ENCODE peak calls at places on chromosomes 6 and 20, in five cellular contexts. One of them, this sample, is unnamed.

GRCh38 chr6:110226261-110226660 is 46.0 kb downstream of the CDC40 start:
- DNase-seq in HL-60: no peak
- DNase-seq in SK-N-SH: no peak
- DNase-seq in spleen: no peak
- DNase-seq in K562: no peak
- DNase-seq in this sample: no peak

GRCh38 chr20:43507150-43508080 is at the start of gene L3MBTL1:
- DNase-seq in HL-60: peak; percentile 14
- DNase-seq in SK-N-SH: peak; percentile 96
- DNase-seq in spleen: peak; percentile 85
- DNase-seq in K562: peak; percentile 92
- DNase-seq in this sample: peak; percentile 62

GRCh38 chr6:57165080-57165479 is 7.0 kb upstream of the BAG2 start:
- DNase-seq in HL-60: no peak
- DNase-seq in SK-N-SH: no peak
- DNase-seq in spleen: no peak
- DNase-seq in K562: no peak
- DNase-seq in this sample: no peak

GRCh38 chr6:110490110-110490509 is 13.7 kb upstream of the SLC22A16 start:
- DNase-seq in HL-60: no peak
- DNase-seq in SK-N-SH: no peak
- DNase-seq in spleen: no peak
- DNase-seq in K562: no peak
- DNase-seq in this sample: no peak

GRCh38 chr20:10761786-10762185 is 88.0 kb upstream of the JAG1 start:
- DNase-seq in HL-60: no peak
- DNase-seq in SK-N-SH: no peak
- DNase-seq in spleen: no peak
- DNase-seq in K562: no peak
- DNase-seq in this sample: no peak

GRCh38 chr6:75098709-75099108 is 107.1 kb downstream of the COL12A1 start:
- DNase-seq in HL-60: no peak
- DNase-seq in SK-N-SH: no peak
- DNase-seq in spleen: no peak
- DNase-seq in K562: no peak
- DNase-seq in this sample: peak; percentile 47

GRCh38 chr6:170235726-170236125 is 55.2 kb downstream of the DLL1 start:
- DNase-seq in HL-60: no peak
- DNase-seq in SK-N-SH: no peak
- DNase-seq in spleen: peak; percentile 35
- DNase-seq in K562: no peak
- DNase-seq in this sample: no peak

GRCh38 chr6:43269273-43270007 is 26.2 kb downstream of the TTBK1 start:
- DNase-seq in HL-60: no peak
- DNase-seq in SK-N-SH: no peak
- DNase-seq in spleen: no peak
- DNase-seq in K562: peak; percentile 92
- DNase-seq in this sample: peak; percentile 79

DNA sequence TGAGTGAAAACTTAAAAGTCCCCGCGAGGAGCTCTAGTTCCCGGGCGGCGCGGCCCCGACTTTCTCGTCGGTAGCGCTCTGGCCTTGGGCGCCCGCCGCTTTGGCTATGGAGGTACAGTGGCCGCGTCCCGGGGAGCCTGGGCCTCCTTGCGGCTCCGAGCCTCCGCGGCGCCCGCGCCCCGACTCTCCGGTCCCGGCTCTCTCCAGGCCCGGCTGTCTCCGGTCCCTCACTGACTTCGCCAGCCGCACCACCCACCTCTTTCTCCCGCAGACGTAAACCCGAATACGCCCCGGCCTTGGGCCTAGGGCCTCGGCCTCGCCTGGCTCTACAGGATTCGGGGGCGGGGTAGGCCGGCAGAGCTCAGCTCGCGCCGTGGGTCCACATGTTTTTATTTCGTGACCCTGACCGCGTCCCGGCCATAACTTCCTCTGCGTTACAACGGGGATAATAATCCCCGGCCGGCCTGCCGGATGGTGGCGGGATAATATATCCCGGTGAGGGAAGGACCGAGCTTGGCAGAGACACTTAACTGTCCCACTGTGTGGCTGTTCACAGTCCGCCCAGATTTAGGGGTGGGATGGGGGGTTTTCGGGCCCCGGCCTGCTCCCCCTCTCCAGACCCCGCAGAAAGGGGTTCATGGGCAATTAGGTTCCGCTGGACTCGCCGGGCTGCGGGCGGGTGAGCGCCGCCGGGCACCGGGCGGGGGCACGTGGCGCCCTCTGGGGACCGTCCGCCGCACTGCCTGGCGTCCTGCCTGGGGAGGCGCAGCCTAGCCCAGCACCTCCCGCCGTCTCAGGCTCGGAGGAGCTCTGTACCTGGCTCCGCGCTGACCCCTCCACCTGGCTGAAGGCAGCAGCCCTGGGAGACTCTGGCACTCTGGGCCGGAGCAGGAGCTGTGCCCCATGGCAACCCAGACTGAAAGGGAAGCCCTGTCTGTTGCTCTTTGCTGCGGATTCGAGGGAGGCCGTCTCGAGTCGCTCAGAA is 10.1 kb upstream of the TBX18 start:
- DNase-seq in HL-60: peak; percentile 31
- DNase-seq in SK-N-SH: peak; percentile 79
- DNase-seq in spleen: peak; percentile 70
- DNase-seq in K562: peak; percentile 46
- DNase-seq in this sample: no peak
- TF ChIP-seq POLR2AphosphoS5 in HL-60: no peak
- TF ChIP-seq POLR2AphosphoS5 in SK-N-SH: no peak
- TF ChIP-seq POLR2AphosphoS5 in spleen: no peak
- TF ChIP-seq POLR2AphosphoS5 in K562: no peak
- TF ChIP-seq POLR2AphosphoS5 in this sample: no peak

DNA sequence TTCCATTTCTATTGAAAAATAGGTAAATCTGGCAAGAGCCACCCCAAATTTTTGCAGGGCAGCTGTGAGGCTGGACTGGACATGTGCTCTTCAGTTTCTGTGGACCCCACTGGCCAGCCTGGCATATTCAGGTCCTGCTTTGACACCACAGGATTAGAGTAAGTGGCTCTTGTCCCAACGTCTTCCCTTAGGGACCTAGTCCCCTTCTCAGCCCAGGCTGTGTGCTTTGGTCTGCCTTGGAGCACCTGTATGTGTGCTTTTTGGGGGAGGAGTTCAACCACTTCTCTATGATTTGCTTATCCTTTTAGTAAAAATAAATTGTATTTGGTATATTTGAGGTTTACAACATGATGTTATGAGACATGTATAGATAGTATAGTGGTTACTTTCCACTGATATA is 168.0 kb upstream of the UST start:
- DNase-seq in HL-60: no peak
- DNase-seq in SK-N-SH: no peak
- DNase-seq in spleen: no peak
- DNase-seq in K562: no peak
- DNase-seq in this sample: no peak
- H3K4me3 ChIP-seq in HL-60: no peak overlapping the region
- H3K4me3 ChIP-seq in SK-N-SH: no peak overlapping the region
- H3K4me3 ChIP-seq in spleen: no peak overlapping the region
- H3K4me3 ChIP-seq in K562: no peak overlapping the region
- H3K4me3 ChIP-seq in this sample: no peak overlapping the region

GRCh38 chr6:146026873-146027272 is 2.0 kb upstream of the GRM1 start:
- DNase-seq in HL-60: no peak
- DNase-seq in SK-N-SH: no peak
- DNase-seq in spleen: no peak
- DNase-seq in K562: no peak
- DNase-seq in this sample: no peak
- TF ChIP-seq POLR2AphosphoS5 in HL-60: no peak
- TF ChIP-seq POLR2AphosphoS5 in SK-N-SH: no peak
- TF ChIP-seq POLR2AphosphoS5 in spleen: no peak
- TF ChIP-seq POLR2AphosphoS5 in K562: no peak
- TF ChIP-seq POLR2AphosphoS5 in this sample: no peak

GRCh38 chr20:14861028-14861699 is 523.8 kb upstream of the FLRT3 start:
- DNase-seq in HL-60: no peak
- DNase-seq in SK-N-SH: no peak
- DNase-seq in spleen: no peak
- DNase-seq in K562: no peak
- DNase-seq in this sample: no peak
- H3K4me3 ChIP-seq in HL-60: no peak overlapping the region
- H3K4me3 ChIP-seq in SK-N-SH: no peak overlapping the region
- H3K4me3 ChIP-seq in spleen: no peak overlapping the region
- H3K4me3 ChIP-seq in K562: no peak overlapping the region
- H3K4me3 ChIP-seq in this sample: no peak overlapping the region

GRCh38 chr20:49344975-49345374 is 67.1 kb upstream of the ZNFX1 start:
- DNase-seq in HL-60: no peak
- DNase-seq in SK-N-SH: peak; percentile 39
- DNase-seq in spleen: no peak
- DNase-seq in K562: no peak
- DNase-seq in this sample: peak; percentile 41
- TF ChIP-seq POLR2AphosphoS5 in HL-60: no peak
- TF ChIP-seq POLR2AphosphoS5 in SK-N-SH: no peak
- TF ChIP-seq POLR2AphosphoS5 in spleen: no peak
- TF ChIP-seq POLR2AphosphoS5 in K562: no peak
- TF ChIP-seq POLR2AphosphoS5 in this sample: no peak

GRCh38 chr6:151060096-151060741 is 179.5 kb upstream of the AKAP12 start:
- DNase-seq in HL-60: no peak
- DNase-seq in SK-N-SH: no peak
- DNase-seq in spleen: no peak
- DNase-seq in K562: no peak
- DNase-seq in this sample: no peak

GRCh38 chr6:151058021-151058733 is 181.6 kb upstream of the AKAP12 start:
- DNase-seq in HL-60: no peak
- DNase-seq in SK-N-SH: peak; percentile 71
- DNase-seq in spleen: no peak
- DNase-seq in K562: no peak
- DNase-seq in this sample: no peak

GRCh38 chr6:151060742-151061100 is 179.0 kb upstream of the AKAP12 start:
- DNase-seq in HL-60: no peak
- DNase-seq in SK-N-SH: no peak
- DNase-seq in spleen: no peak
- DNase-seq in K562: no peak
- DNase-seq in this sample: no peak

GRCh38 chr6:151056230-151056907 is 183.4 kb upstream of the AKAP12 start:
- DNase-seq in HL-60: no peak
- DNase-seq in SK-N-SH: no peak
- DNase-seq in spleen: no peak
- DNase-seq in K562: no peak
- DNase-seq in this sample: no peak

GRCh38 chr6:151059612-151060095 is 180.1 kb upstream of the AKAP12 start:
- DNase-seq in HL-60: peak; percentile 34
- DNase-seq in SK-N-SH: no peak
- DNase-seq in spleen: no peak
- DNase-seq in K562: no peak
- DNase-seq in this sample: no peak
- H3K4me3 ChIP-seq in HL-60: no peak overlapping the region
- H3K4me3 ChIP-seq in SK-N-SH: no peak overlapping the region
- H3K4me3 ChIP-seq in spleen: no peak overlapping the region
- H3K4me3 ChIP-seq in K562: no peak overlapping the region
- H3K4me3 ChIP-seq in this sample: no peak overlapping the region

DNA sequence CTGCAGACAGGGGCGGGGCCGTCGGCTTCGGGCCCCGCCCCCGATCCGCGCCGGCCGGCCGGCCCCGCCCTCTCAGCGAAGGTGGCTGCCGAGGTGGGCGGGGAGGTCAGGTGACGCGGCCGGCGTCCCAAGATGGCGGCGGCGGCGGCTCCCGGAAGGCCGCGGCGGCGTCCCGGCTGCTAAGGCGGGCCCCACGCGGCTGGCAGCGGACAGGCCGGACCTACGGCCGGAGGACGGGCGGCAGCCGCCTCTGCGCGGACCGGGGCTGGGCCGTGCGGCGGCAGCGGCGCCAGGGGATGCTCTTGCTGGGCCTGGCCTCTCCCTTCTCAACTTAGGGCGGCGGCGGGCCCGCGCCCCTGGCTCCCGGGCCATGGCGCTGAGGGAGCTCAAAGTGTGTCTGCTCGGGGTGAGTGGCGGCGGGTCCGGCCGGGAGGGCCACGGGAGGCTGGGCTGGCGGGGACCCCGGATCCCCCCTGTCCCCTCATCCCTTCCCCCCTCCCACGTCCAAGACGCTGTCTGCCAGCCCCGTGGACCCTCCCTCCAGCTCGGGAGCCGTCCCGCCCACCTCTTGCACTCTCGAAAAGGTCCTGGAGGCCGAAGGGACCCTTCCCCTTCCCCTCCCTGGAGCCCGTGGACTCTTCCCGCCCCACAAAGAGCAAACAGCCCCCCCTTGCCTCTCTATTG is at the start of gene RAB22A:
- DNase-seq in HL-60: peak; percentile 67
- DNase-seq in SK-N-SH: peak; percentile 98
- DNase-seq in spleen: peak; percentile 97
- DNase-seq in K562: peak; percentile 94
- DNase-seq in this sample: peak; percentile 89
- TF ChIP-seq POLR2AphosphoS5 in HL-60: peak; percentile 45
- TF ChIP-seq POLR2AphosphoS5 in SK-N-SH: peak; percentile 67
- TF ChIP-seq POLR2AphosphoS5 in spleen: peak; percentile 88
- TF ChIP-seq POLR2AphosphoS5 in K562: peak; percentile 64
- TF ChIP-seq POLR2AphosphoS5 in this sample: peak; percentile 85

GRCh38 chr20:9506964-9507369 is 7.4 kb upstream of the LAMP5 start:
- DNase-seq in HL-60: no peak
- DNase-seq in SK-N-SH: peak; percentile 15
- DNase-seq in spleen: no peak
- DNase-seq in K562: no peak
- DNase-seq in this sample: no peak

GRCh38 chr20:9508240-9508661 is 6.1 kb upstream of the LAMP5 start:
- DNase-seq in HL-60: no peak
- DNase-seq in SK-N-SH: no peak
- DNase-seq in spleen: no peak
- DNase-seq in K562: no peak
- DNase-seq in this sample: no peak

GRCh38 chr20:9506337-9506821 is 8.0 kb upstream of the LAMP5 start:
- DNase-seq in HL-60: no peak
- DNase-seq in SK-N-SH: no peak
- DNase-seq in spleen: no peak
- DNase-seq in K562: no peak
- DNase-seq in this sample: no peak

GRCh38 chr20:9508696-9509178 is 5.7 kb upstream of the LAMP5 start:
- DNase-seq in HL-60: no peak
- DNase-seq in SK-N-SH: no peak
- DNase-seq in spleen: no peak
- DNase-seq in K562: no peak
- DNase-seq in this sample: no peak

DNA sequence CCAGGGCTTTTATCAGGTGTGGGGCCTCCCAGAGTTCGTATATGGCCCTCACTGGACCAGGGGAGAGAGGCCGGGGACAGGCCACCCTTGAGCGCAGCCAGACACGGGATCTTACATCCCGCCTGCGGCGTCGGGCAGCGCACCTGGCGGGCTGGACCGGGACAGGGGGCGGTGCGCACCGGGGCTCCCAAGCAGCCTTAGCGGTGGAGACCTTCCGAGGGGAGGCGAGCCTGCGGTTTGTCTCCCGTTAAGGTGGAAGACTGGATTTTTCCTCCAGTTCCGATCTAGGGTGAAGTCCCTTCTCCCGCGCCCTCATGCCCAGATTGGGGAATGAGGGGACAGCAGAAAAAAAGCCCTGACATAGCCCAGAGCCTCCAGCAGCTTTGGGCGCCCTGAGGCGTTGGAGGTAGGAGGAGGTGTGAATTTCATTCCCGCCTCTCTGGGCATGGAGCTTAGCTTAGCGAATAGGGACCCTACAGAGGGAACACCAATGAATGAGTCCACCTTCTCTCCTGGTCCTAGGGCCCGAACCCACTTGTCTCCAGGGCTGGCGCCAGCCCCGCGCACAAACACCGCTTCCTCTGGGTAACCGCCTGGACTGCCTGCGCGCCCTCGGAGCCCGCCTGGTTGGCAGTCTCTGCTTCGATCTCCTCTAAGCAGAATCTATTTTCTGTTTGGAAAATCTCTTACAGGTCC is 6.7 kb upstream of the LAMP5 start:
- DNase-seq in HL-60: no peak
- DNase-seq in SK-N-SH: peak; percentile 12
- DNase-seq in spleen: no peak
- DNase-seq in K562: no peak
- DNase-seq in this sample: no peak
- H3K4me3 ChIP-seq in HL-60: no peak overlapping the region
- H3K4me3 ChIP-seq in SK-N-SH: no peak overlapping the region
- H3K4me3 ChIP-seq in spleen: no peak overlapping the region
- H3K4me3 ChIP-seq in K562: no peak overlapping the region
- H3K4me3 ChIP-seq in this sample: no peak overlapping the region

This sample was measured in transverse colon.